ENCODE peak calls at places on chromosome 16, in seven cellular contexts. U is IMR-90, S is mesenchymal stem cell, Z is H9, W is H1, N is mesendoderm, C is trophoblast cell. R is an unnamed sample.

GRCh38 chr16:86888240-86889044 is 310.1 kb downstream of the FOXL1 start:
- DNase-seq in U (peak; percentile 43), S (no peak), Z (no peak), W (no peak), N (no peak), C (no peak), R (no peak)

GRCh38 chr16:72961115-72961832 is 86.7 kb downstream of the ZFHX3 start:
- DNase-seq in U (peak; percentile 30), S (peak; percentile 24), Z (no peak), W (no peak), N (no peak), C (peak; percentile 98), R (no peak)

GRCh38 chr16:14202697-14203096 is 131.6 kb downstream of the MRTFB start:
- DNase-seq in U (no peak), S (peak; percentile 23), Z (no peak), W (no peak), N (peak; percentile 31), C (no peak), R (no peak)

GRCh38 chr16:54176376-54176901 is 110.1 kb downstream of the IRX3 start:
- DNase-seq in U (no peak), S (no peak), Z (peak; percentile 76), W (peak; percentile 60), N (peak; percentile 60), C (no peak), R (no peak)

GRCh38 chr16:30658731-30659506 is 688 bp downstream of the FBRS start:
- DNase-seq in U (peak; percentile 97), S (peak; percentile 98), Z (no peak), W (peak; percentile 79), N (peak; percentile 98), C (peak; percentile 99), R (peak; percentile 94)

GRCh38 chr16:88686439-88687253 is at the start of gene SNAI3:
- DNase-seq in U (peak; percentile 24), S (peak; percentile 65), Z (peak; percentile 92), W (peak; percentile 98), N (peak; percentile 75), C (peak; percentile 69), R (peak; percentile 85)

GRCh38 chr16:77223184-77223583 is 24.0 kb downstream of the SYCE1L start:
- DNase-seq in U (no peak), S (no peak), Z (peak; percentile 77), W (peak; percentile 81), N (peak; percentile 71), C (peak; percentile 26), R (no peak)

GRCh38 chr16:75456971-75457370 is 7.5 kb downstream of the TMEM170A start:
- DNase-seq in U (no peak), S (no peak), Z (no peak), W (no peak), N (no peak), C (no peak), R (no peak)

GRCh38 chr16:62642677-62643076 is 606.4 kb upstream of the CDH8 start:
- DNase-seq in U (no peak), S (no peak), Z (no peak), W (no peak), N (no peak), C (no peak), R (no peak)

GRCh38 chr16:27332105-27332504 is 18.3 kb downstream of the IL4R start:
- DNase-seq in U (no peak), S (no peak), Z (no peak), W (no peak), N (peak; percentile 32), C (no peak), R (no peak)

GRCh38 chr16:85369741-85370528 is 243.2 kb upstream of the GSE1 start:
- DNase-seq in U (no peak), S (peak; percentile 71), Z (peak; percentile 74), W (peak; percentile 97), N (peak; percentile 47), C (peak; percentile 71), R (peak; percentile 43)

GRCh38 chr16:52861614-52862022 is 191.1 kb downstream of the CHD9NB start:
- DNase-seq in U (no peak), S (peak; percentile 1), Z (no peak), W (peak; percentile 51), N (peak; percentile 53), C (peak; percentile 45), R (peak; percentile 51)

GRCh38 chr16:53457670-53458069 is 23.4 kb downstream of the RBL2 start:
- DNase-seq in U (no peak), S (no peak), Z (no peak), W (no peak), N (peak; percentile 36), C (no peak), R (no peak)

GRCh38 chr16:12845282-12845681 is 41.6 kb upstream of the CPPED1 start:
- DNase-seq in U (no peak), S (no peak), Z (no peak), W (no peak), N (no peak), C (no peak), R (no peak)
- H2AK5ac ChIP-seq in U (no peak overlapping the region), S (no peak overlapping the region), Z (no peak overlapping the region), W (no peak overlapping the region), N (no peak overlapping the region), C (no peak overlapping the region), R (no peak overlapping the region)

DNA sequence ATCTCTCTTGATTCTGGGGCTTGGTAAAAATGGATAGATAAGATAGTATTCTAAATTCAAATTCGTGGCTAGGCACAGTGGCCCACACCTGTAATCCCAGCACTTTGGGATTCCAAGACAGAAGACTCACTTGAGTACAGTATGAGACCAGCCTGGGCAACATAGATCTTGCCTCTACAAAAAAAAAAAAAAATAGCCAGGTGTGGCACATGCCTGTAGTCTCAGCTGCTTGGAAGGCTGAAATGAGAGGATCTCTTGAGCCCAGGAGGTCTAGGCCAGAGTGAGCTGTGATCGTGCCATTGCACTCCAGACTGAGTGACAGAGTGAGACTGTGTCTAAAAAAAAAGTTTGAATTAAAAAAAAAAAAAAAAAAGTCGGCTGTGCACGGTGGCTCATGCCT is 9.3 kb downstream of the PDP2 start:
- DNase-seq in U (no peak), S (no peak), Z (no peak), W (no peak), N (no peak), C (no peak), R (no peak)
- H2AK5ac ChIP-seq in U (no peak overlapping the region), S (no peak overlapping the region), Z (no peak overlapping the region), W (no peak overlapping the region), N (no peak overlapping the region), C (no peak overlapping the region), R (no peak overlapping the region)

DNA sequence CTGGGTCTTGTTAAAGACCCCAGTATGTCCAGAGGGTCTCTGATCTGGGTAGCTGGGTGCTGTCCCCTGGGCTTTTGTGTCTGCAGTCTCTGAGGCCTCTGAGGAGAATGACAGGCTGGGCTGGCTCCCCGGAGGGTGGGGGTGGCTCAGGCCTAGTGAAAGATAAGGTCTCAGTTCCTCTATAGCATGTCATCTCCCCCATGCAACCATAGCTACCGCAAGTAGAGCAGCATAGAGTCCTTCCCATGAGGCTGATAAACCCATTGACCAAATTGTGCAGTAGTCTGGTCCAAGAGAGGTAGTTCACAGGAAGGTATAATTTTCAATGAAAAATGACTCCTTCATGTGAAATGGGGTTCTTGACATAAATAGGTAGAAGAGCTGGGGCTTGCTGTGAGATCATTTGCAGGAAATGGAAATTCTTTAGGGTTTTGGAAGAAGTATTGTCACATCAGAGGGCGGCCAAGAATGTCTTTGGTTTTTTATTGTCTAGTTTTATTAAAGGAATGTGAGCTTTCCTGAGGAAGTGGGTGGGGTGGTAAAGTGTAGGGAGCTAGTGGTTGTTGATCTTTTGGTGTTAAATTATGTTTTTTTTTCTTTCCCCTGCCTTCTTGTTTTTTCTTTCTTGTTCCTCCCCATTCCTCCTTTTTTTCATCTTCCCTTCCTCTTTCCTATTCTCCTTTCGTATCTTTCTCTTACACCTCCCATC is 21.0 kb downstream of the SLC7A6OS start:
- DNase-seq in U (no peak), S (no peak), Z (no peak), W (no peak), N (peak; percentile 32), C (no peak), R (no peak)
- H2AK5ac ChIP-seq in U (no peak overlapping the region), S (no peak overlapping the region), Z (no peak overlapping the region), W (no peak overlapping the region), N (no peak overlapping the region), C (no peak overlapping the region), R (no peak overlapping the region)

GRCh38 chr16:21053595-21053994 is 97.1 kb downstream of the DNAH3 start:
- DNase-seq in U (no peak), S (no peak), Z (no peak), W (no peak), N (no peak), C (no peak), R (no peak)
- H2AK5ac ChIP-seq in U (no peak overlapping the region), S (no peak overlapping the region), Z (no peak overlapping the region), W (no peak overlapping the region), N (no peak overlapping the region), C (no peak overlapping the region), R (no peak overlapping the region)

GRCh38 chr16:15911198-15911597 is 22.8 kb upstream of the CEP20 start:
- DNase-seq in U (no peak), S (no peak), Z (no peak), W (no peak), N (no peak), C (no peak), R (no peak)
- H2AK5ac ChIP-seq in U (no peak overlapping the region), S (no peak overlapping the region), Z (no peak overlapping the region), W (no peak overlapping the region), N (no peak overlapping the region), C (no peak overlapping the region), R (no peak overlapping the region)

GRCh38 chr16:22311520-22311919 is 14.3 kb downstream of the POLR3E start:
- DNase-seq in U (no peak), S (no peak), Z (no peak), W (no peak), N (no peak), C (no peak), R (no peak)

GRCh38 chr16:22313876-22314470 is 16.8 kb downstream of the POLR3E start:
- DNase-seq in U (no peak), S (no peak), Z (no peak), W (no peak), N (no peak), C (no peak), R (no peak)

GRCh38 chr16:22314661-22315626 is 17.7 kb downstream of the POLR3E start:
- DNase-seq in U (no peak), S (no peak), Z (no peak), W (no peak), N (no peak), C (no peak), R (no peak)

GRCh38 chr16:22315979-22316378 is 18.8 kb downstream of the POLR3E start:
- DNase-seq in U (no peak), S (no peak), Z (no peak), W (no peak), N (no peak), C (no peak), R (no peak)

GRCh38 chr16:22313141-22313781 is 16.1 kb downstream of the POLR3E start:
- DNase-seq in U (no peak), S (no peak), Z (no peak), W (no peak), N (no peak), C (no peak), R (no peak)
- H2AK5ac ChIP-seq in U (no peak overlapping the region), S (no peak overlapping the region), Z (no peak overlapping the region), W (no peak overlapping the region), N (no peak overlapping the region), C (no peak overlapping the region), R (no peak overlapping the region)

GRCh38 chr16:57091200-57091989 is 988 bp upstream of the CPNE2 start:
- DNase-seq in U (peak; percentile 53), S (peak; percentile 78), Z (peak; percentile 76), W (peak; percentile 81), N (peak; percentile 90), C (peak; percentile 34), R (no peak)
- H2AK5ac ChIP-seq in U (peak overlapping the region; percentile 32), S (no peak overlapping the region), Z (no peak overlapping the region), W (no peak overlapping the region), N (no peak overlapping the region), C (no peak overlapping the region), R (peak overlapping the region; percentile 59)

GRCh38 chr16:56312556-56312955 is 112.8 kb downstream of the AMFR start:
- DNase-seq in U (no peak), S (no peak), Z (no peak), W (no peak), N (no peak), C (no peak), R (no peak)
- H2AK5ac ChIP-seq in U (no peak overlapping the region), S (no peak overlapping the region), Z (no peak overlapping the region), W (no peak overlapping the region), N (no peak overlapping the region), C (no peak overlapping the region), R (no peak overlapping the region)